ENCODE peak calls at places on chromosomes 4 and X, in five cellular contexts. D, Y, P, N and H are unnamed samples.

GRCh38 chr4:185307136-185307950 is 88.4 kb downstream of the LRP2BP start:
- DNase-seq in D (peak; percentile 31), Y (no peak), P (no peak), N (no peak), H (peak; percentile 78)

GRCh38 chr4:156771171-156771837 is 200.3 kb downstream of the PDGFC start:
- DNase-seq in D (peak; percentile 69), Y (peak; percentile 36), P (no peak), N (peak; percentile 51), H (no peak)

GRCh38 chr4:110663738-110664444 is 41.0 kb upstream of the PITX2 start:
- DNase-seq in D (peak; percentile 75), Y (no peak), P (peak; percentile 27), N (no peak), H (no peak)

GRCh38 chrX:68914337-68914989 is 85.6 kb downstream of the EFNB1 start:
- DNase-seq in D (no peak), Y (no peak), P (no peak), N (no peak), H (peak; percentile 75)

GRCh38 chr4:169059294-169060201 is 49.5 kb upstream of the CBR4 start:
- DNase-seq in D (no peak), Y (no peak), P (no peak), N (no peak), H (no peak)

GRCh38 chrX:147838465-147839131 is 73.1 kb upstream of the FMR1 start:
- DNase-seq in D (no peak), Y (peak; percentile 6), P (no peak), N (no peak), H (no peak)

GRCh38 chr4:153146031-153146430 is 58.2 kb upstream of the TRIM2 start:
- DNase-seq in D (no peak), Y (no peak), P (no peak), N (no peak), H (no peak)

GRCh38 chrX:103571726-103572125 is 13.6 kb upstream of the TCEAL4 start:
- DNase-seq in D (no peak), Y (no peak), P (no peak), N (no peak), H (no peak)

GRCh38 chrX:19804168-19804567 is 83.2 kb downstream of the SH3KBP1 start:
- DNase-seq in D (no peak), Y (no peak), P (no peak), N (no peak), H (no peak)

GRCh38 chr4:141459020-141459419 is 177.4 kb upstream of the IL15 start:
- DNase-seq in D (no peak), Y (no peak), P (no peak), N (no peak), H (no peak)
- H3K27ac ChIP-seq in D (no peak overlapping the region), Y (no peak overlapping the region), P (no peak overlapping the region), N (no peak overlapping the region), H (no peak overlapping the region)

GRCh38 chr4:183407635-183408463 is 36.6 kb upstream of the CDKN2AIP start:
- DNase-seq in D (no peak), Y (no peak), P (no peak), N (no peak), H (no peak)
- H3K9ac ChIP-seq in D (peak overlapping the region; percentile 69), Y (peak overlapping the region; percentile 40), P (peak overlapping the region; percentile 67), N (peak overlapping the region; percentile 48), H (peak overlapping the region; percentile 78)

GRCh38 chrX:46254623-46255022 is 290.6 kb downstream of the ZNF674 start:
- DNase-seq in D (no peak), Y (no peak), P (no peak), N (no peak), H (no peak)
- H3K27ac ChIP-seq in D (no peak overlapping the region), Y (no peak overlapping the region), P (no peak overlapping the region), N (no peak overlapping the region), H (no peak overlapping the region)

GRCh38 chrX:151176351-151176750 is at the start of gene GPR50:
- DNase-seq in D (no peak), Y (no peak), P (no peak), N (no peak), H (no peak)
- H3K9ac ChIP-seq in D (no peak within 1 kb of the TSS), Y (no peak within 1 kb of the TSS), P (no peak within 1 kb of the TSS), N (no peak within 1 kb of the TSS), H (no peak within 1 kb of the TSS)

GRCh38 chr4:118765399-118765798 is 70.5 kb downstream of the SEC24D start:
- DNase-seq in D (peak; percentile 99), Y (no peak), P (no peak), N (peak; percentile 54), H (no peak)
- H3K27ac ChIP-seq in D (no peak overlapping the region), Y (no peak overlapping the region), P (peak overlapping the region; percentile 9), N (no peak overlapping the region), H (no peak overlapping the region)

GRCh38 chr4:104878936-104879335 is 267.7 kb upstream of the TET2 start:
- DNase-seq in D (no peak), Y (no peak), P (no peak), N (no peak), H (no peak)

GRCh38 chr4:104879854-104880253 is 266.8 kb upstream of the TET2 start:
- DNase-seq in D (no peak), Y (no peak), P (no peak), N (no peak), H (no peak)

GRCh38 chr4:104879367-104879766 is 267.3 kb upstream of the TET2 start:
- DNase-seq in D (no peak), Y (no peak), P (no peak), N (no peak), H (no peak)
- H3K9ac ChIP-seq in D (no peak overlapping the region), Y (no peak overlapping the region), P (no peak overlapping the region), N (no peak overlapping the region), H (no peak overlapping the region)

GRCh38 chr4:38068107-38068506 is 107.9 kb downstream of the PTTG2 start:
- DNase-seq in D (no peak), Y (no peak), P (no peak), N (no peak), H (no peak)
- H3K27ac ChIP-seq in D (no peak overlapping the region), Y (no peak overlapping the region), P (no peak overlapping the region), N (no peak overlapping the region), H (no peak overlapping the region)

GRCh38 chr4:113145519-113146291 is 96.3 kb downstream of the ANK2 start:
- DNase-seq in D (no peak), Y (peak; percentile 85), P (no peak), N (no peak), H (peak; percentile 89)

GRCh38 chr4:113147498-113148231 is 98.2 kb downstream of the ANK2 start:
- DNase-seq in D (no peak), Y (peak; percentile 76), P (no peak), N (no peak), H (no peak)

GRCh38 chr4:113148925-113149324 is 99.5 kb downstream of the ANK2 start:
- DNase-seq in D (no peak), Y (no peak), P (no peak), N (no peak), H (no peak)

GRCh38 chr4:113145147-113145518 is 95.7 kb downstream of the ANK2 start:
- DNase-seq in D (no peak), Y (no peak), P (no peak), N (no peak), H (no peak)

DNA sequence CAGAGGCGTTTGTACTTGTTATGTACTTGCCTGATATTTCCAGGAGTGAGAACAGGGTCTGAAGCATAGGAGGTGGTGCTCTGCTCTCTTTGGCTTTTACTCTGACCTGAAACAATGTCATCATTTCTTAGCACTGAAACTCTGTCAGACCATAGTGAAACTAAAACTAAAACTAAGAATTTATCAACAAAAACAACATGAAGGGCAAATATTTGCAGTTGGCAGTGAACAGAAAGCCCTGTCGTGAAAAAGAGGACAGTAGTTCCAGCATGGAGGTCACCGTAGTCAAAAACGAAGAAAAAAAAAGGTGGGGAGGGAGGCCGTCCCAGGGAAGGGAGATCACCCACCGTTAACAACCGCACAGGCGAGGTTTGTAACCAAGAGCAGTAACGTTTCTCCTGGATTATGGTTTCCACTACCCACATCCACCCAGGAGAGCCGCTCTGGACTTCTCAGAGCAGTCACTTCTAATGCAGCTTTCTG is 97.5 kb downstream of the ANK2 start:
- DNase-seq in D (no peak), Y (peak; percentile 73), P (no peak), N (no peak), H (no peak)
- H3K9ac ChIP-seq in D (peak overlapping the region; percentile 36), Y (peak overlapping the region; percentile 80), P (no peak overlapping the region), N (no peak overlapping the region), H (no peak overlapping the region)